ENCODE peak calls at places on chromosomes 3 and 15, in eight cellular contexts. F, T, V, Z, I, N, C and B are unnamed samples.

GRCh38 chr3:48820626-48821324 is 26.9 kb downstream of the PRKAR2A start:
- DNase-seq in Z (no peak), I (no peak), N (no peak), V (no peak), C (no peak), F (no peak), T (peak; percentile 44), B (peak; percentile 10)

GRCh38 chr15:47415539-47415971 is 301.8 kb upstream of the SEMA6D start:
- DNase-seq in C (no peak), I (no peak), Z (no peak), T (no peak), N (no peak), V (no peak), F (no peak), B (no peak)

GRCh38 chr3:31891876-31892455 is 89.1 kb downstream of the OSBPL10 start:
- DNase-seq in Z (no peak), I (no peak), F (no peak), T (no peak), C (no peak), N (no peak), V (no peak), B (peak; percentile 41)

GRCh38 chr3:157530637-157531300 is 27.6 kb upstream of the VEPH1 start:
- DNase-seq in Z (no peak), F (no peak), C (no peak), T (peak; percentile 27), N (no peak), I (no peak), V (no peak), B (no peak)

GRCh38 chr3:107943350-107943749 is 147.5 kb downstream of the CD47 start:
- DNase-seq in N (no peak), F (no peak), Z (no peak), I (no peak), T (peak; percentile 14), C (no peak), V (no peak), B (no peak)

GRCh38 chr3:65729553-65729952 is 309.2 kb downstream of the MAGI1 start:
- DNase-seq in Z (no peak), F (no peak), I (no peak), N (no peak), T (peak; percentile 44), C (no peak), V (no peak), B (peak; percentile 8)

GRCh38 chr3:192917508-192918274 is at the start of gene MB21D2:
- DNase-seq in I (peak; percentile 69), F (peak; percentile 87), C (peak; percentile 69), T (peak; percentile 95), V (peak; percentile 5), Z (peak; percentile 69), N (peak; percentile 81), B (peak; percentile 78)

GRCh38 chr3:132726341-132726823 is 4.2 kb upstream of the NPHP3 start:
- DNase-seq in F (peak; percentile 55), Z (no peak), I (no peak), N (peak; percentile 69), C (no peak), T (peak; percentile 30), V (no peak), B (peak; percentile 55)

GRCh38 chr3:31531465-31531991 is 1.2 kb upstream of the STT3B start:
- DNase-seq in T (no peak), N (no peak), I (no peak), C (no peak), Z (no peak), V (no peak), F (peak; percentile 40), B (no peak)

GRCh38 chr15:39543651-39544050 is 37.2 kb upstream of the THBS1 start:
- DNase-seq in V (no peak), F (no peak), T (no peak), C (no peak), I (no peak), Z (peak; percentile 51), N (no peak), B (no peak)

GRCh38 chr3:177185035-177185574 is 12.2 kb downstream of the TBL1XR1 start:
- DNase-seq in V (no peak), C (no peak), I (no peak), Z (no peak), N (no peak), F (no peak), T (no peak), B (no peak)

GRCh38 chr3:151873433-151873832 is at the start of gene SUCNR1:
- DNase-seq in I (no peak), N (no peak), Z (no peak), F (no peak), C (no peak), T (no peak), V (no peak), B (no peak)

GRCh38 chr3:129106320-129106719 is 15.3 kb downstream of the RAB43 start:
- DNase-seq in T (no peak), F (peak; percentile 30), C (no peak), Z (no peak), V (no peak), I (no peak), N (no peak), B (no peak)

GRCh38 chr3:194369522-194370279 is at the start of gene LRRC15:
- DNase-seq in V (no peak), I (peak; percentile 14), F (peak; percentile 43), Z (no peak), C (no peak), N (no peak), T (peak; percentile 90), B (no peak)

GRCh38 chr15:67796728-67797127 is 28.6 kb upstream of the SKOR1 start:
- DNase-seq in Z (peak; percentile 32), V (no peak), T (no peak), I (no peak), C (no peak), N (no peak), F (no peak), B (no peak)

GRCh38 chr3:140910860-140911259 is 30.8 kb upstream of the SLC25A36 start:
- DNase-seq in Z (peak; percentile 66), C (no peak), N (no peak), I (no peak), V (no peak), T (peak; percentile 29), F (peak; percentile 16), B (peak; percentile 14)

GRCh38 chr3:45986303-45986982 is 9.2 kb downstream of the FYCO1 start:
- DNase-seq in V (no peak), F (peak; percentile 16), I (no peak), Z (no peak), T (peak; percentile 74), N (no peak), C (no peak), B (peak; percentile 70)

GRCh38 chr3:65422154-65422553 is 616.6 kb downstream of the MAGI1 start:
- DNase-seq in I (no peak), T (no peak), V (no peak), F (no peak), C (no peak), N (peak; percentile 31), Z (no peak), B (no peak)

GRCh38 chr3:116473602-116474001 is 28.3 kb upstream of the LSAMP start:
- DNase-seq in C (no peak), F (no peak), T (peak; percentile 30), N (no peak), V (no peak), I (no peak), Z (no peak), B (no peak)